ENCODE peak calls at places on chromosome 16, in six cellular contexts. One of them, this sample, is unnamed.

GRCh38 chr16:1277016-1277944 is 21.4 kb downstream of the TPSD1 start:
- DNase-seq in nucleus accumbens: no peak
- DNase-seq in B cell: peak
- DNase-seq in astrocyte of the spinal cord: no peak
- DNase-seq in neural progenitor cell: no peak
- DNase-seq in cardiac fibroblast: no peak
- DNase-seq in this sample: no peak

GRCh38 chr16:51431517-51432241 is 280.6 kb upstream of the SALL1 start:
- DNase-seq in nucleus accumbens: no peak
- DNase-seq in astrocyte of the spinal cord: peak
- DNase-seq in neural progenitor cell: peak
- DNase-seq in cardiac fibroblast: peak
- DNase-seq in B cell: no peak
- DNase-seq in this sample: no peak

GRCh38 chr16:81876273-81876900 is 97.3 kb downstream of the PLCG2 start:
- DNase-seq in neural progenitor cell: no peak
- DNase-seq in cardiac fibroblast: no peak
- DNase-seq in B cell: no peak
- DNase-seq in astrocyte of the spinal cord: no peak
- DNase-seq in nucleus accumbens: no peak
- DNase-seq in this sample: no peak

GRCh38 chr16:2720719-2721633 is 952 bp upstream of the PRSS27 start:
- DNase-seq in nucleus accumbens: peak
- DNase-seq in astrocyte of the spinal cord: peak
- DNase-seq in cardiac fibroblast: peak
- DNase-seq in neural progenitor cell: peak
- DNase-seq in B cell: peak
- DNase-seq in this sample: peak

GRCh38 chr16:46949216-46949892 is 24.1 kb downstream of the DNAJA2 start:
- DNase-seq in nucleus accumbens: no peak
- DNase-seq in neural progenitor cell: no peak
- DNase-seq in cardiac fibroblast: no peak
- DNase-seq in astrocyte of the spinal cord: no peak
- DNase-seq in B cell: no peak
- DNase-seq in this sample: no peak

GRCh38 chr16:69397821-69398521 is 12.2 kb upstream of the TERF2 start:
- DNase-seq in astrocyte of the spinal cord: peak
- DNase-seq in cardiac fibroblast: peak
- DNase-seq in neural progenitor cell: peak
- DNase-seq in B cell: no peak
- DNase-seq in nucleus accumbens: peak
- DNase-seq in this sample: no peak

GRCh38 chr16:88384222-88385111 is 1.7 kb downstream of the ZNF469 start:
- DNase-seq in B cell: no peak
- DNase-seq in neural progenitor cell: no peak
- DNase-seq in nucleus accumbens: no peak
- DNase-seq in cardiac fibroblast: no peak
- DNase-seq in astrocyte of the spinal cord: no peak
- DNase-seq in this sample: no peak

GRCh38 chr16:24972608-24973220 is 42.5 kb downstream of the ARHGAP17 start:
- DNase-seq in astrocyte of the spinal cord: no peak
- DNase-seq in neural progenitor cell: no peak
- DNase-seq in nucleus accumbens: no peak
- DNase-seq in B cell: no peak
- DNase-seq in cardiac fibroblast: no peak
- DNase-seq in this sample: no peak

GRCh38 chr16:46961373-46962353 is 11.8 kb downstream of the DNAJA2 start:
- DNase-seq in B cell: peak
- DNase-seq in astrocyte of the spinal cord: no peak
- DNase-seq in nucleus accumbens: no peak
- DNase-seq in cardiac fibroblast: no peak
- DNase-seq in neural progenitor cell: no peak
- DNase-seq in this sample: no peak

GRCh38 chr16:68086336-68086821 is 1.2 kb downstream of the NFATC3 start:
- DNase-seq in neural progenitor cell: peak
- DNase-seq in astrocyte of the spinal cord: peak
- DNase-seq in B cell: no peak
- DNase-seq in cardiac fibroblast: no peak
- DNase-seq in nucleus accumbens: no peak
- DNase-seq in this sample: peak

GRCh38 chr16:69706256-69706974 is 19.9 kb downstream of the NQO1 start:
- DNase-seq in nucleus accumbens: no peak
- DNase-seq in astrocyte of the spinal cord: no peak
- DNase-seq in neural progenitor cell: no peak
- DNase-seq in cardiac fibroblast: peak
- DNase-seq in B cell: no peak
- DNase-seq in this sample: no peak

GRCh38 chr16:64089697-64090096 is 1032.2 kb downstream of the CDH11 start:
- DNase-seq in cardiac fibroblast: peak
- DNase-seq in astrocyte of the spinal cord: peak
- DNase-seq in neural progenitor cell: peak
- DNase-seq in nucleus accumbens: no peak
- DNase-seq in B cell: no peak
- DNase-seq in this sample: peak

GRCh38 chr16:30030841-30031413 is at the start of gene TLCD3B:
- DNase-seq in nucleus accumbens: no peak
- DNase-seq in astrocyte of the spinal cord: no peak
- DNase-seq in cardiac fibroblast: no peak
- DNase-seq in neural progenitor cell: peak
- DNase-seq in B cell: peak
- DNase-seq in this sample: no peak

GRCh38 chr16:68496689-68497088 is 42.4 kb upstream of the ZFP90 start:
- DNase-seq in neural progenitor cell: no peak
- DNase-seq in nucleus accumbens: no peak
- DNase-seq in astrocyte of the spinal cord: no peak
- DNase-seq in cardiac fibroblast: no peak
- DNase-seq in B cell: no peak
- DNase-seq in this sample: no peak

GRCh38 chr16:77212736-77213541 is 13.7 kb downstream of the SYCE1L start:
- DNase-seq in B cell: peak
- DNase-seq in neural progenitor cell: peak
- DNase-seq in cardiac fibroblast: peak
- DNase-seq in nucleus accumbens: no peak
- DNase-seq in astrocyte of the spinal cord: peak
- DNase-seq in this sample: no peak

GRCh38 chr16:75074920-75075687 is 41.5 kb downstream of the LDHD start:
- DNase-seq in neural progenitor cell: no peak
- DNase-seq in astrocyte of the spinal cord: no peak
- DNase-seq in cardiac fibroblast: peak
- DNase-seq in B cell: peak
- DNase-seq in nucleus accumbens: no peak
- DNase-seq in this sample: no peak

GRCh38 chr16:76278086-76278485 is 885 bp downstream of the CNTNAP4 start:
- DNase-seq in B cell: no peak
- DNase-seq in neural progenitor cell: no peak
- DNase-seq in cardiac fibroblast: no peak
- DNase-seq in astrocyte of the spinal cord: no peak
- DNase-seq in nucleus accumbens: no peak
- DNase-seq in this sample: no peak

GRCh38 chr16:31273676-31274075 is 13.9 kb downstream of the ITGAM start:
- DNase-seq in astrocyte of the spinal cord: no peak
- DNase-seq in neural progenitor cell: no peak
- DNase-seq in B cell: no peak
- DNase-seq in cardiac fibroblast: no peak
- DNase-seq in nucleus accumbens: no peak
- DNase-seq in this sample: no peak

GRCh38 chr16:82700541-82701240 is 73.9 kb downstream of the CDH13 start:
- DNase-seq in nucleus accumbens: no peak
- DNase-seq in cardiac fibroblast: peak
- DNase-seq in neural progenitor cell: no peak
- DNase-seq in astrocyte of the spinal cord: peak
- DNase-seq in B cell: no peak
- DNase-seq in this sample: no peak

GRCh38 chr16:48918520-48919258 is 308.7 kb upstream of the N4BP1 start:
- DNase-seq in nucleus accumbens: no peak
- DNase-seq in neural progenitor cell: no peak
- DNase-seq in astrocyte of the spinal cord: no peak
- DNase-seq in B cell: no peak
- DNase-seq in cardiac fibroblast: no peak
- DNase-seq in this sample: no peak

GRCh38 chr16:75593825-75594820 is 27.9 kb downstream of the GABARAPL2 start:
- DNase-seq in B cell: no peak
- DNase-seq in cardiac fibroblast: peak
- DNase-seq in nucleus accumbens: no peak
- DNase-seq in neural progenitor cell: no peak
- DNase-seq in astrocyte of the spinal cord: peak
- DNase-seq in this sample: peak

This sample was measured in HS-5.